ENCODE peak calls at places on chromosomes 13 and 19, in four cellular contexts. K, Y, P and Q are unnamed samples.

GRCh38 chr13:50026788-50027473 is 11.7 kb downstream of the KCNRG start:
- DNase-seq in K (no peak), Y (no peak), P (no peak), Q (peak)

GRCh38 chr13:111251646-111252448 is 68.6 kb upstream of the TEX29 start:
- DNase-seq in K (no peak), Y (no peak), P (no peak), Q (no peak)

GRCh38 chr19:1407662-1408299 is 395 bp downstream of the DAZAP1 start:
- DNase-seq in K (no peak), Y (peak), P (no peak), Q (no peak)

GRCh38 chr13:34419025-34419424 is 523.0 kb upstream of the NBEA start:
- DNase-seq in K (no peak), Y (no peak), P (no peak), Q (no peak)

GRCh38 chr13:82758056-82758455 is 1124.2 kb downstream of the SLITRK1 start:
- DNase-seq in K (no peak), Y (no peak), P (peak), Q (no peak)

GRCh38 chr19:782195-783043 is 14.8 kb upstream of the PTBP1 start:
- DNase-seq in K (no peak), Y (no peak), P (no peak), Q (no peak)

GRCh38 chr13:25192936-25193335 is 20.8 kb upstream of the AMER2 start:
- DNase-seq in K (no peak), Y (no peak), P (no peak), Q (no peak)

GRCh38 chr13:96781141-96781540 is 213.1 kb downstream of the OXGR1 start:
- DNase-seq in K (peak), Y (no peak), P (no peak), Q (no peak)

GRCh38 chr13:93249259-93249917 is 22.8 kb downstream of the GPC6 start:
- DNase-seq in K (no peak), Y (no peak), P (no peak), Q (no peak)

GRCh38 chr19:14096272-14096992 is 5.9 kb upstream of the SAMD1 start:
- DNase-seq in K (no peak), Y (no peak), P (no peak), Q (no peak)

GRCh38 chr19:31913103-31913710 is 432.2 kb upstream of the ZNF507 start:
- DNase-seq in K (no peak), Y (no peak), P (no peak), Q (no peak)

GRCh38 chr19:12834976-12835757 is 788 bp upstream of the RTBDN start:
- DNase-seq in K (peak), Y (no peak), P (no peak), Q (no peak)

GRCh38 chr13:33348366-33348765 is 62.8 kb upstream of the STARD13 start:
- DNase-seq in K (no peak), Y (no peak), P (no peak), Q (no peak)

GRCh38 chr13:112067871-112068305 is 939 bp downstream of the SOX1 start:
- DNase-seq in K (no peak), Y (no peak), P (no peak), Q (no peak)

GRCh38 chr13:39417643-39418042 is 185.3 kb downstream of the LHFPL6 start:
- DNase-seq in K (no peak), Y (no peak), P (no peak), Q (no peak)

GRCh38 chr19:13507053-13507611 is 853 bp upstream of the CACNA1A start:
- DNase-seq in K (no peak), Y (no peak), P (no peak), Q (no peak)

GRCh38 chr19:42555317-42555716 is 27.0 kb upstream of the CEACAM1 start:
- DNase-seq in K (no peak), Y (no peak), P (peak), Q (no peak)

GRCh38 chr19:9914315-9915207 is 21.8 kb downstream of the OLFM2 start:
- DNase-seq in K (peak), Y (peak), P (peak), Q (peak)

GRCh38 chr19:28330831-28331230 is 882.1 kb downstream of the UQCRFS1 start:
- DNase-seq in K (no peak), Y (no peak), P (no peak), Q (no peak)

GRCh38 chr13:50208826-50209335 is 193.6 kb downstream of the KCNRG start:
- DNase-seq in K (peak), Y (peak), P (peak), Q (peak)

GRCh38 chr13:94090773-94091172 is 388.7 kb downstream of the DCT start:
- DNase-seq in K (no peak), Y (no peak), P (no peak), Q (no peak)

GRCh38 chr13:34420975-34421719 is 520.9 kb upstream of the NBEA start:
- DNase-seq in K (no peak), Y (no peak), P (no peak), Q (no peak)

GRCh38 chr13:69524459-69525155 is 583.0 kb upstream of the ATXN8OS start:
- DNase-seq in K (no peak), Y (no peak), P (no peak), Q (no peak)

GRCh38 chr13:49443689-49444516 is at the start of the genes CAB39L and SETDB2:
- DNase-seq in K (peak), Y (peak), P (peak), Q (peak)

GRCh38 chr19:33400856-33401682 is 27.6 kb downstream of the CEBPG start:
- DNase-seq in K (no peak), Y (no peak), P (no peak), Q (no peak)

GRCh38 chr13:40777166-40777956 is 6.4 kb upstream of the MRPS31 start:
- DNase-seq in K (peak), Y (peak), P (peak), Q (peak)

GRCh38 chr13:38637576-38637975 is 49.3 kb upstream of the FREM2 start:
- DNase-seq in K (no peak), Y (no peak), P (no peak), Q (no peak)

GRCh38 chr13:57629821-57630235 is 1.7 kb upstream of the PCDH17 start:
- DNase-seq in K (peak), Y (no peak), P (no peak), Q (no peak)

GRCh38 chr13:77729502-77730221 is 32.2 kb downstream of the SLAIN1 start:
- DNase-seq in K (peak), Y (no peak), P (no peak), Q (peak)

GRCh38 chr19:4474504-4475136 is 2.5 kb downstream of the HDGFL2 start:
- DNase-seq in K (peak), Y (peak), P (no peak), Q (peak)

GRCh38 chr19:28727133-28727834 is 485.7 kb downstream of the UQCRFS1 start:
- DNase-seq in K (peak), Y (no peak), P (no peak), Q (no peak)

GRCh38 chr13:50611117-50611781 is 232.2 kb downstream of the DLEU7 start:
- DNase-seq in K (no peak), Y (peak), P (no peak), Q (no peak)

GRCh38 chr13:44967656-44968451 is 21.4 kb downstream of the NUFIP1 start:
- DNase-seq in K (no peak), Y (no peak), P (no peak), Q (no peak)

DNA sequence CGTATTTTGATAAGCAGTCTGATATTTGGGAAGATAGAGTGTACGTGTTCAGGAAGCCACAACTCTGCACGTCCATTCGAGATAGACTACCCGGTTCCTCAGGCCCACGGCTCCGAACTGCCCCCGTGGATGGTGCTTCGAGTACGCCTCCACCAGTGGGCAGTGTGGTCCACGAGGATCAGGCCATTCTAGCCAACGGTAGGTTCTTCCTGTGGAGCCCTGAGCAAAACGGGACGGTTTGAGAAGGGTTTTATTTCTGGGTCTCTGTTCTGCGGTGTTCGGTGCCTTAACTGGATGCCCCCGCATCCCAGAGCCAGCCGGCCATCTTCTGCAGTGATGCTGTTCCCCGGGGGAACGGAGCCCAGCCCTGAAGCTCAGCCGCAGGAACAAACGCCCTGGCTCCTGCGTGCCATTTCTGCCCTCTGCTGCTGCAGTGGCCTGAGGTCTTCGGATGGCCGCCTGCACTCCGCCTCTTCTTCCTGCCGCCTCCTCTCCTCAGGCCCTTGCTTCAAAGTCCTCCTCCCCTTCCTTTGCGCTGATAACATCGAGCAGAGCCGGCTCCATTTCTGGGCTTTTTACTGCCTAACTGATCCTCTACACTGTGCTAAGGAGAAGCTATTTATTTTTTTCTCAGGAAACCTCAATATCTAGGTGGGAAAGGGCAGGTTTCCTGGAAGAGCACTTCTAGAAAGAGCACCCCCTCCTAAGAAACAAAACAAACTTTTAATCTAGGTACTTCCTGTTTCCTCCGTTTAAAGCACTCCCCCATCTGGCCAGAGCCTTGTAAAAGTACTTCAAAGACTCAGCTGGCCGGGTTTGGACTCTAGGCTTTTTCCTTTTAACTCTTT is 36.2 kb upstream of the SLC46A3 start:
- DNase-seq in K (no peak), Y (peak), P (peak), Q (no peak)
- TF ChIP-seq CTCF in K (no peak), Y (peak), P (no peak), Q (no peak)

GRCh38 chr19:7930765-7931164 is 4.8 kb upstream of the CTXN1 start:
- DNase-seq in K (no peak), Y (no peak), P (no peak), Q (no peak)

GRCh38 chr19:7928334-7928706 is 2.4 kb upstream of the CTXN1 start:
- DNase-seq in K (no peak), Y (no peak), P (no peak), Q (no peak)

GRCh38 chr19:7927605-7928333 is 1.8 kb upstream of the CTXN1 start:
- DNase-seq in K (no peak), Y (no peak), P (no peak), Q (no peak)

GRCh38 chr19:7926727-7927604 is 1.0 kb upstream of the CTXN1 start:
- DNase-seq in K (no peak), Y (no peak), P (no peak), Q (no peak)

DNA sequence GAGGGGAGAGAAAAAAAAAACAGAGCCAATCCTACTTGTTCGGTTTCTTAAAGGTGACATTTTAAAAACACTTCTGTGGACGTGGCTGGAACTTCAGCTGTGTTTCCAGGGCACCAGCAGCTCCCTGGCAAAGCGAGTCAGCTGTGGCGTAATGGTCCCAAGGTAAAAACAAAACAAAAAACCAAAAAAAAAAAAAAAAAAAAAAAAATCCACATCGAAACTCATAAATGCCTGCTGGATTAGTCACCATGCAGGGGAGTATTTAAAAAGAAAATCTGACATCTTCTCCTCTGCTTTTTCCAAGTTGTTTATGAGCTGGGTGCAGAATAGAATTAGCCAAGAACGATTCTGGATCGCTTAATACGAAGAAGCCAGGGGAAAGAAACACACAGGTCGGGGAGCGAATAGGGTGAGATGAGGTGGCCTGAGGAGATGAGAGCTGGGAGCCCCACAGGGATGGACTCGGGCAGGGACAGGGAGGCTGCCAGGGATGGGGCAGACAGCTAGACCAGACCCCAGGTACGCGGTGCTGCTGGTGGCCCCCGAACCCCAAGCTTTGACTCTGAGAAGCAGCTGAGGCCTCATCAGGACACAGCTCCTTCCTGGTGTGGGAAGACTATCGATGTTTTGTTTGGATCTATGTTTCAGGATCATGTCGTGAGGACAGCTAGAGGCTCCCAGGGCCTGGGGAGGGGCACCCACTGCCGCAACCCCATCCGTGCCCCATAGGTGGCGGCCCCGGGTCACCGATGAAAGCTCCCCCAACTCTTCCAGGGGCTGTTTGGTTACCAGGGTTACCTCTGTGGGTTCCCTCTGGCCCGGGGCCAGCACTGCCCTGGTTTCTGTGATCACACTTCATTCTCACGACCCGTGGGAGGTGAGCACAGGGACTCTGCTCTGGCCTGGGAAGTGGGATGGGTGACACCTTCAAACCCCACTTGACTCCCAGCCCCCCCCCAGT is 3.1 kb upstream of the CTXN1 start:
- DNase-seq in K (no peak), Y (peak), P (peak), Q (peak)
- H3K4me3 ChIP-seq in K (no peak), Y (no peak), P (no peak), Q (no peak)

GRCh38 chr19:49590971-49591730 is at the start of gene PRR12:
- DNase-seq in K (peak), Y (peak), P (peak), Q (peak)
- TF ChIP-seq CTCF in K (no peak), Y (no peak), P (no peak), Q (no peak)

GRCh38 chr19:41327499-41328156 is 17.7 kb downstream of the CCDC97 start:
- DNase-seq in K (no peak), Y (no peak), P (peak), Q (peak)

GRCh38 chr19:41327076-41327475 is 17.1 kb downstream of the CCDC97 start:
- DNase-seq in K (no peak), Y (no peak), P (peak), Q (peak)

GRCh38 chr19:41328818-41329220 is 18.8 kb downstream of the CCDC97 start:
- DNase-seq in K (no peak), Y (no peak), P (peak), Q (no peak)

GRCh38 chr19:41325947-41326706 is 16.2 kb downstream of the CCDC97 start:
- DNase-seq in K (no peak), Y (no peak), P (no peak), Q (peak)

DNA sequence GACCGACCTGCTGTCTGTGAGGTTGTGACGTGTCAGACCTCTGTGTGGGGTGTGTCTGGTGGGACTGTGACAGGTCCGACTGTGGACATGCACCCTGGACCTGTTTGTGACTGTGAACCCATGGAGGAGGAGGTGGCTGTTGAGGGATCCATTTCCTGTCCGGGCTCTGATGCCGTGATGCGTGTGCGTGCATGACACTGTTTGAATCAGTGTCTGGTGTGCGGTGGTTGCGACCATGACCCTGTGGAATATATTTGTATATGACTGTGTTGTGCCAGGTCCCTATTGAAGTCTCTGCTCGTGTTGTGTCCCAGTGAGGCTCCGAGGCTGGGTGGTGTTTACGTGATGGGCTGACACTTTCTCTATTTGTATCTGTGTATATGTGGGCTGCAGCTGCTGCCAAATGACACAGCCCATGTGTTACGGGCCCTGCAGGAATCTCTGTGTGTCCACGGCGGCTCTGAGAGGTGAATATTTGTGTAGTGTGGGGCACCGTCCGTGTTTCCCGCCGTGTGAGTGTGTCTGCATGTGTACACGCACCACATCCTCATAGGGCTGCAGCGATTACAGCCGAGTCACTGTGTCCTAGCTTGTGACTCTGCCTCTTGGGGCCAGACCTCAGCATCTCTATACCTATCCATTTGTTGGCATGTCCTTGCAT is 18.3 kb downstream of the CCDC97 start:
- DNase-seq in K (no peak), Y (no peak), P (no peak), Q (peak)
- H3K4me3 ChIP-seq in K (no peak), Y (no peak), P (peak), Q (peak)

DNA sequence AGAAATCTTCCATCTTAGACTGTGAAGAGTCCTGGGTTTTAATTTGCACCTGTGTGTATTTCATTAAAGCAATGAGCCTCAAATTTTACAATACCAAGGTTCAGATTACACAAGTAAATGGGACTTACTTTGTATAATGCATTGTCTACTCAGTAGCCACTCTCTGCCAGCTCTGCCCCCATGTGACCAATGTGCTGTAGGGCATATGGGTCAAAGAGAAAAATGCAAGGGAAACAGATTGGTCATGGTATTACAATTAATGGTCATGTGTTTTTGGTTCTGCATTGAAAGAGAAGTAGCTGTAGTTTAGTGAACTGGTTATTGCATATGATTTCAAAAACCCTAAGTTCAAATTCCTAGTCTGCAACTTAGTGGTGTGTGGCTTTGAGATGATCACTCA is 545.5 kb downstream of the SUCLA2 start:
- DNase-seq in K (peak), Y (no peak), P (no peak), Q (peak)
- TF ChIP-seq CTCF in K (no peak), Y (no peak), P (no peak), Q (peak)

DNA sequence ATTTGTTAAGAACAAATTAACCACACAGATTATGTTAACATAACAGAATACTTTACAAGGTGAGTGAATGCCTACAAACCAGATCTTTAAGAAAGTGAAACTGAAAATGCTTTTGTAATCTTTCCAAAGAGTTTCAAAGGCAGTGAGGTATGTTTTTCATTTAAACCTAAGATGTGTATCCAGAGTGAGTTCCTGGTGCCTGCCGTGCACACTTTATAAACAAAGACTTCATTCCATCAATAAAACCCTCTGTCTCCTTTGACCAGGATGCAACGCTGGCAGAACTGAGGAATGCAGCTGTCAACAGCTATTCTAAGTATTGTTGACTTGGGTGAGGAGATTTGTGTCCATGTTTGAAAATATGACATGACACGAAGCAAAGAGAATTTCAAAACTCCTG is 344.6 kb downstream of the DNAJC15 start:
- DNase-seq in K (no peak), Y (no peak), P (no peak), Q (no peak)
- H3K4me3 ChIP-seq in K (no peak), Y (peak), P (no peak), Q (no peak)